ENCODE peak calls at places on chromosomes 2 and 18, in six cellular contexts. One of them, this sample, is unnamed.

GRCh38 chr2:144452169-144453038 is 67.5 kb downstream of the ZEB2 start:
- DNase-seq in lower lobe of right lung: no peak
- DNase-seq in right atrium auricular region: no peak
- DNase-seq in psoas muscle: no peak
- DNase-seq in fibroblast of lung: peak; percentile 50
- DNase-seq in right lobe of liver: no peak
- DNase-seq in this sample: no peak

GRCh38 chr18:38450876-38451275 is 885.3 kb upstream of the CELF4 start:
- DNase-seq in lower lobe of right lung: no peak
- DNase-seq in right atrium auricular region: no peak
- DNase-seq in psoas muscle: no peak
- DNase-seq in fibroblast of lung: no peak
- DNase-seq in right lobe of liver: no peak
- DNase-seq in this sample: no peak

GRCh38 chr18:46509530-46509929 is 147.5 kb downstream of the LOXHD1 start:
- DNase-seq in lower lobe of right lung: no peak
- DNase-seq in right atrium auricular region: no peak
- DNase-seq in psoas muscle: no peak
- DNase-seq in fibroblast of lung: no peak
- DNase-seq in right lobe of liver: no peak
- DNase-seq in this sample: no peak

GRCh38 chr18:37334494-37335125 is 231.0 kb downstream of the CELF4 start:
- DNase-seq in lower lobe of right lung: no peak
- DNase-seq in right atrium auricular region: no peak
- DNase-seq in psoas muscle: no peak
- DNase-seq in fibroblast of lung: peak; percentile 5
- DNase-seq in right lobe of liver: no peak
- DNase-seq in this sample: no peak

GRCh38 chr2:168574856-168575630 is 119.0 kb downstream of the CERS6 start:
- DNase-seq in lower lobe of right lung: no peak
- DNase-seq in right atrium auricular region: no peak
- DNase-seq in psoas muscle: no peak
- DNase-seq in fibroblast of lung: peak; percentile 52
- DNase-seq in right lobe of liver: no peak
- DNase-seq in this sample: no peak

GRCh38 chr2:109279243-109279860 is 150.3 kb downstream of the SH3RF3 start:
- DNase-seq in lower lobe of right lung: no peak
- DNase-seq in right atrium auricular region: no peak
- DNase-seq in psoas muscle: no peak
- DNase-seq in fibroblast of lung: peak; percentile 82
- DNase-seq in right lobe of liver: peak; percentile 44
- DNase-seq in this sample: no peak

GRCh38 chr18:8876887-8877286 is 171.5 kb downstream of the MTCL1 start:
- DNase-seq in lower lobe of right lung: no peak
- DNase-seq in right atrium auricular region: no peak
- DNase-seq in psoas muscle: no peak
- DNase-seq in fibroblast of lung: no peak
- DNase-seq in right lobe of liver: no peak
- DNase-seq in this sample: no peak

GRCh38 chr2:96531872-96532505 is 4.6 kb upstream of the ARID5A start:
- DNase-seq in lower lobe of right lung: peak; percentile 92
- DNase-seq in right atrium auricular region: peak; percentile 99
- DNase-seq in psoas muscle: peak; percentile 95
- DNase-seq in fibroblast of lung: peak; percentile 100
- DNase-seq in right lobe of liver: peak; percentile 59
- DNase-seq in this sample: peak; percentile 99

GRCh38 chr2:74374509-74375205 is 5.5 kb downstream of the DCTN1 start:
- DNase-seq in lower lobe of right lung: peak; percentile 65
- DNase-seq in right atrium auricular region: peak; percentile 73
- DNase-seq in psoas muscle: peak; percentile 81
- DNase-seq in fibroblast of lung: peak; percentile 54
- DNase-seq in right lobe of liver: no peak
- DNase-seq in this sample: peak; percentile 66

GRCh38 chr2:208406474-208407451 is at the start of gene PTH2R:
- DNase-seq in lower lobe of right lung: peak; percentile 48
- DNase-seq in right atrium auricular region: no peak
- DNase-seq in psoas muscle: peak; percentile 48
- DNase-seq in fibroblast of lung: peak; percentile 5
- DNase-seq in right lobe of liver: peak; percentile 47
- DNase-seq in this sample: no peak

GRCh38 chr2:222305510-222306392 is 7.0 kb upstream of the PAX3 start:
- DNase-seq in lower lobe of right lung: no peak
- DNase-seq in right atrium auricular region: no peak
- DNase-seq in psoas muscle: no peak
- DNase-seq in fibroblast of lung: no peak
- DNase-seq in right lobe of liver: peak; percentile 58
- DNase-seq in this sample: no peak

GRCh38 chr2:26976242-26976641 is 5.8 kb downstream of the MAPRE3 start:
- DNase-seq in lower lobe of right lung: no peak
- DNase-seq in right atrium auricular region: no peak
- DNase-seq in psoas muscle: no peak
- DNase-seq in fibroblast of lung: peak; percentile 45
- DNase-seq in right lobe of liver: no peak
- DNase-seq in this sample: no peak

GRCh38 chr2:46379213-46380037 is 82.2 kb downstream of the EPAS1 start:
- DNase-seq in lower lobe of right lung: no peak
- DNase-seq in right atrium auricular region: no peak
- DNase-seq in psoas muscle: no peak
- DNase-seq in fibroblast of lung: peak; percentile 95
- DNase-seq in right lobe of liver: no peak
- DNase-seq in this sample: no peak

GRCh38 chr2:59585657-59586056 is 967.8 kb downstream of the BCL11A start:
- DNase-seq in lower lobe of right lung: no peak
- DNase-seq in right atrium auricular region: no peak
- DNase-seq in psoas muscle: no peak
- DNase-seq in fibroblast of lung: no peak
- DNase-seq in right lobe of liver: no peak
- DNase-seq in this sample: no peak

GRCh38 chr2:143117225-143117624 is 12.0 kb upstream of the ARHGAP15 start:
- DNase-seq in lower lobe of right lung: no peak
- DNase-seq in right atrium auricular region: no peak
- DNase-seq in psoas muscle: no peak
- DNase-seq in fibroblast of lung: no peak
- DNase-seq in right lobe of liver: no peak
- DNase-seq in this sample: no peak

GRCh38 chr2:16383411-16383810 is 282.2 kb downstream of the CYRIA start:
- DNase-seq in lower lobe of right lung: no peak
- DNase-seq in right atrium auricular region: no peak
- DNase-seq in psoas muscle: no peak
- DNase-seq in fibroblast of lung: no peak
- DNase-seq in right lobe of liver: no peak
- DNase-seq in this sample: no peak

GRCh38 chr2:241818229-241818942 is 9.4 kb downstream of the NEU4 start:
- DNase-seq in lower lobe of right lung: peak; percentile 34
- DNase-seq in right atrium auricular region: no peak
- DNase-seq in psoas muscle: no peak
- DNase-seq in fibroblast of lung: no peak
- DNase-seq in right lobe of liver: peak; percentile 56
- DNase-seq in this sample: peak; percentile 10

GRCh38 chr2:71457123-71457958 is 4.0 kb downstream of the DYSF start:
- DNase-seq in lower lobe of right lung: no peak
- DNase-seq in right atrium auricular region: peak; percentile 57
- DNase-seq in psoas muscle: no peak
- DNase-seq in fibroblast of lung: no peak
- DNase-seq in right lobe of liver: peak; percentile 47
- DNase-seq in this sample: no peak

GRCh38 chr2:236083934-236084333 is 84.3 kb downstream of the GBX2 start:
- DNase-seq in lower lobe of right lung: no peak
- DNase-seq in right atrium auricular region: no peak
- DNase-seq in psoas muscle: no peak
- DNase-seq in fibroblast of lung: no peak
- DNase-seq in right lobe of liver: no peak
- DNase-seq in this sample: no peak

GRCh38 chr2:9807056-9807455 is 36.2 kb upstream of the TAF1B start:
- DNase-seq in lower lobe of right lung: no peak
- DNase-seq in right atrium auricular region: no peak
- DNase-seq in psoas muscle: no peak
- DNase-seq in fibroblast of lung: no peak
- DNase-seq in right lobe of liver: peak; percentile 40
- DNase-seq in this sample: no peak

GRCh38 chr2:122500316-122501105 is 745.1 kb downstream of the TSN start:
- DNase-seq in lower lobe of right lung: no peak
- DNase-seq in right atrium auricular region: no peak
- DNase-seq in psoas muscle: no peak
- DNase-seq in fibroblast of lung: no peak
- DNase-seq in right lobe of liver: no peak
- DNase-seq in this sample: no peak

GRCh38 chr2:148914463-148914862 is 39.4 kb downstream of the KIF5C start:
- DNase-seq in lower lobe of right lung: no peak
- DNase-seq in right atrium auricular region: no peak
- DNase-seq in psoas muscle: no peak
- DNase-seq in fibroblast of lung: no peak
- DNase-seq in right lobe of liver: no peak
- DNase-seq in this sample: no peak

GRCh38 chr18:2723207-2723606 is 67.7 kb downstream of the SMCHD1 start:
- DNase-seq in lower lobe of right lung: no peak
- DNase-seq in right atrium auricular region: no peak
- DNase-seq in psoas muscle: no peak
- DNase-seq in fibroblast of lung: no peak
- DNase-seq in right lobe of liver: no peak
- DNase-seq in this sample: no peak

GRCh38 chr2:85667561-85668008 is 414 bp downstream of the SFTPB start:
- DNase-seq in lower lobe of right lung: no peak
- DNase-seq in right atrium auricular region: no peak
- DNase-seq in psoas muscle: no peak
- DNase-seq in fibroblast of lung: no peak
- DNase-seq in right lobe of liver: no peak
- DNase-seq in this sample: no peak

GRCh38 chr2:174615951-174616436 is 18.4 kb upstream of the WIPF1 start:
- DNase-seq in lower lobe of right lung: no peak
- DNase-seq in right atrium auricular region: no peak
- DNase-seq in psoas muscle: no peak
- DNase-seq in fibroblast of lung: peak; percentile 38
- DNase-seq in right lobe of liver: no peak
- DNase-seq in this sample: peak; percentile 54

GRCh38 chr18:58117685-58118403 is 73.8 kb downstream of the NEDD4L start:
- DNase-seq in lower lobe of right lung: peak; percentile 80
- DNase-seq in right atrium auricular region: peak; percentile 71
- DNase-seq in psoas muscle: no peak
- DNase-seq in fibroblast of lung: peak; percentile 99
- DNase-seq in right lobe of liver: peak; percentile 71
- DNase-seq in this sample: no peak

DNA sequence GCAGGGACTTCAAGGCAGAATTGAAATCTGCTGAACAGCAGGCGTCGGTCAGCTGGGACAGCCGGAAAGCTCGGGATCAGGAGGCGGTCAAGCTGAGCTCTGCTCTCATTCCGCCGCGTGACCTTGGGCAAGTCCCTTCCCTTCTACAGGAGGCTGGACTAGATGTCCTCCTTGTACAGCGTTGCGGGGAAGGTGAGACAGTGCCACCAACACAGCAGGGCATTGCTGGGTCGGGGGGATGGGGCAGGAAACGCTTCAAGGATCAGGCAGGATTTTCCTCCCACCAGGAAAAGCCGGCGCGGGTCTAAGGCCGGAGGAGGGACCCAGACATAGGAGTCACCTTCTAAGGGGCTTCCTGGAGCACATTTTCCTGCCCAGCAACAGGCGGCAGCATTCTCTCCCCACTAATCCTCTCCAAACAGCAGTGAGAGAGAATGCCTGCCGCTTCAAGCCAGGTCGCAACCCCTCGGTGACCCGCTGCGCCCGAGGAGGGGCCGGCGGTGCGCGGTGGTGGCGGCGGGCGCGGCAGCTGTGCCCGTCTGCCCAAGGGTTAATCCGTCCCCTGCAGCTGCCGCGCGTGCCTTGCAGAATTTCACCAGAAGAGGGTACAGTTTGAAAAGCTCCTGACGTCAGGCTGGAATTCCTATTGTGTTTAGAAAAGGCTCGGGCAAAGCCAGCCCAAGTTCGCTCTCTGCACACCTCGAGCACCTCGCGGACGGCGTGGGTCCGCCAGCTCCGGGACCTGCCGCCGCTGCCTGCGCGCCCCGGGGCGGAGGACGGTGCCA is at the start of gene KCNF1:
- DNase-seq in lower lobe of right lung: no peak
- DNase-seq in right atrium auricular region: no peak
- DNase-seq in psoas muscle: no peak
- DNase-seq in fibroblast of lung: peak; percentile 66
- DNase-seq in right lobe of liver: no peak
- DNase-seq in this sample: no peak
- H3K4me3 ChIP-seq in lower lobe of right lung: peak within 1 kb of the TSS; percentile 39
- H3K4me3 ChIP-seq in right atrium auricular region: peak within 1 kb of the TSS; percentile 20
- H3K4me3 ChIP-seq in psoas muscle: peak within 1 kb of the TSS; percentile 52
- H3K4me3 ChIP-seq in fibroblast of lung: peak within 1 kb of the TSS; percentile 54
- H3K4me3 ChIP-seq in right lobe of liver: no peak within 1 kb of the TSS
- H3K4me3 ChIP-seq in this sample: no peak within 1 kb of the TSS

GRCh38 chr2:231664727-231665126 is 43.6 kb upstream of the PTMA start:
- DNase-seq in lower lobe of right lung: no peak
- DNase-seq in right atrium auricular region: no peak
- DNase-seq in psoas muscle: no peak
- DNase-seq in fibroblast of lung: no peak
- DNase-seq in right lobe of liver: no peak
- DNase-seq in this sample: no peak
- H3K4me1 ChIP-seq in lower lobe of right lung: peaks cover 35% of the 10 kb centered on the region
- H3K4me1 ChIP-seq in right atrium auricular region: peaks cover 36% of the 10 kb centered on the region
- H3K4me1 ChIP-seq in psoas muscle: peaks cover 21% of the 10 kb centered on the region
- H3K4me1 ChIP-seq in fibroblast of lung: peaks cover 9% of the 10 kb centered on the region
- H3K4me1 ChIP-seq in right lobe of liver: peaks cover 6% of the 10 kb centered on the region
- H3K4me1 ChIP-seq in this sample: peaks cover 14% of the 10 kb centered on the region

GRCh38 chr2:120820885-120821279 is 85.2 kb downstream of the GLI2 start:
- DNase-seq in lower lobe of right lung: no peak
- DNase-seq in right atrium auricular region: no peak
- DNase-seq in psoas muscle: peak; percentile 58
- DNase-seq in fibroblast of lung: peak; percentile 75
- DNase-seq in right lobe of liver: no peak
- DNase-seq in this sample: peak; percentile 63
- H3K4me3 ChIP-seq in lower lobe of right lung: no peak overlapping the region
- H3K4me3 ChIP-seq in right atrium auricular region: no peak overlapping the region
- H3K4me3 ChIP-seq in psoas muscle: no peak overlapping the region
- H3K4me3 ChIP-seq in fibroblast of lung: peak overlapping the region; percentile 32
- H3K4me3 ChIP-seq in right lobe of liver: no peak overlapping the region
- H3K4me3 ChIP-seq in this sample: peak overlapping the region; percentile 40

GRCh38 chr2:68386362-68386761 is 21.3 kb downstream of the PLEK start:
- DNase-seq in lower lobe of right lung: no peak
- DNase-seq in right atrium auricular region: no peak
- DNase-seq in psoas muscle: no peak
- DNase-seq in fibroblast of lung: no peak
- DNase-seq in right lobe of liver: no peak
- DNase-seq in this sample: no peak

GRCh38 chr2:68384485-68385107 is 19.5 kb downstream of the PLEK start:
- DNase-seq in lower lobe of right lung: no peak
- DNase-seq in right atrium auricular region: no peak
- DNase-seq in psoas muscle: no peak
- DNase-seq in fibroblast of lung: no peak
- DNase-seq in right lobe of liver: no peak
- DNase-seq in this sample: no peak

GRCh38 chr2:68387408-68388350 is 22.6 kb downstream of the PLEK start:
- DNase-seq in lower lobe of right lung: no peak
- DNase-seq in right atrium auricular region: no peak
- DNase-seq in psoas muscle: no peak
- DNase-seq in fibroblast of lung: no peak
- DNase-seq in right lobe of liver: no peak
- DNase-seq in this sample: no peak

GRCh38 chr2:68385232-68385906 is 20.3 kb downstream of the PLEK start:
- DNase-seq in lower lobe of right lung: no peak
- DNase-seq in right atrium auricular region: no peak
- DNase-seq in psoas muscle: no peak
- DNase-seq in fibroblast of lung: no peak
- DNase-seq in right lobe of liver: no peak
- DNase-seq in this sample: no peak

GRCh38 chr2:68385907-68386287 is 20.8 kb downstream of the PLEK start:
- DNase-seq in lower lobe of right lung: no peak
- DNase-seq in right atrium auricular region: no peak
- DNase-seq in psoas muscle: no peak
- DNase-seq in fibroblast of lung: no peak
- DNase-seq in right lobe of liver: no peak
- DNase-seq in this sample: no peak
- H3K4me1 ChIP-seq in lower lobe of right lung: peaks cover 4% of the 10 kb centered on the region
- H3K4me1 ChIP-seq in right atrium auricular region: peaks cover 14% of the 10 kb centered on the region
- H3K4me1 ChIP-seq in psoas muscle: no peaks in the 10 kb centered on the region
- H3K4me1 ChIP-seq in fibroblast of lung: no peaks in the 10 kb centered on the region
- H3K4me1 ChIP-seq in right lobe of liver: no peaks in the 10 kb centered on the region
- H3K4me1 ChIP-seq in this sample: no peaks in the 10 kb centered on the region